ENCODE peak calls at places on chromosome 1, in five cellular contexts. One of them, this sample, is unnamed.

GRCh38 chr1:226051356-226051755 is 11.2 kb upstream of the H3-3A start:
- DNase-seq in AG04450: no peak
- DNase-seq in NCI-H748 treated with DMSO at 0.1 percent for 48 hours: no peak
- DNase-seq in T-helper 1 cell: no peak
- DNase-seq in ureter: no peak
- DNase-seq in this sample: no peak

GRCh38 chr1:44537961-44538360 is 132.9 kb downstream of the RNF220 start:
- DNase-seq in AG04450: no peak
- DNase-seq in NCI-H748 treated with DMSO at 0.1 percent for 48 hours: no peak
- DNase-seq in T-helper 1 cell: no peak
- DNase-seq in ureter: no peak
- DNase-seq in this sample: no peak

GRCh38 chr1:3423245-3423829 is 31.1 kb upstream of the ARHGEF16 start:
- DNase-seq in AG04450: no peak
- DNase-seq in NCI-H748 treated with DMSO at 0.1 percent for 48 hours: no peak
- DNase-seq in T-helper 1 cell: no peak
- DNase-seq in ureter: peak; percentile 80
- DNase-seq in this sample: no peak

GRCh38 chr1:100344774-100345173 is 7.5 kb upstream of the CDC14A start:
- DNase-seq in AG04450: no peak
- DNase-seq in NCI-H748 treated with DMSO at 0.1 percent for 48 hours: no peak
- DNase-seq in T-helper 1 cell: no peak
- DNase-seq in ureter: no peak
- DNase-seq in this sample: no peak

GRCh38 chr1:56265205-56265604 is 314.2 kb downstream of the PLPP3 start:
- DNase-seq in AG04450: no peak
- DNase-seq in NCI-H748 treated with DMSO at 0.1 percent for 48 hours: no peak
- DNase-seq in T-helper 1 cell: no peak
- DNase-seq in ureter: no peak
- DNase-seq in this sample: no peak

GRCh38 chr1:178544531-178544930 is 31.6 kb downstream of the TEX35 start:
- DNase-seq in AG04450: no peak
- DNase-seq in NCI-H748 treated with DMSO at 0.1 percent for 48 hours: no peak
- DNase-seq in T-helper 1 cell: no peak
- DNase-seq in ureter: no peak
- DNase-seq in this sample: no peak

GRCh38 chr1:236471653-236472052 is 52.1 kb upstream of the LGALS8 start:
- DNase-seq in AG04450: no peak
- DNase-seq in NCI-H748 treated with DMSO at 0.1 percent for 48 hours: no peak
- DNase-seq in T-helper 1 cell: no peak
- DNase-seq in ureter: no peak
- DNase-seq in this sample: no peak

GRCh38 chr1:20342294-20343148 is 51.8 kb downstream of the VWA5B1 start:
- DNase-seq in AG04450: no peak
- DNase-seq in NCI-H748 treated with DMSO at 0.1 percent for 48 hours: no peak
- DNase-seq in T-helper 1 cell: no peak
- DNase-seq in ureter: no peak
- DNase-seq in this sample: no peak

GRCh38 chr1:235552146-235552716 is 48.0 kb upstream of the B3GALNT2 start:
- DNase-seq in AG04450: no peak
- DNase-seq in NCI-H748 treated with DMSO at 0.1 percent for 48 hours: no peak
- DNase-seq in T-helper 1 cell: no peak
- DNase-seq in ureter: no peak
- DNase-seq in this sample: no peak

GRCh38 chr1:246773213-246773641 is 49.0 kb downstream of the SCCPDH start:
- DNase-seq in AG04450: no peak
- DNase-seq in NCI-H748 treated with DMSO at 0.1 percent for 48 hours: no peak
- DNase-seq in T-helper 1 cell: peak; percentile 55
- DNase-seq in ureter: no peak
- DNase-seq in this sample: no peak

This sample was measured in AG09319.